ENCODE peak calls at places on chromosomes 7 and 10, in six cellular contexts. S is naive B cell, M is sciatic nerve, J is left lung, U is NCI-H1417, R is AG09309. T is an unnamed sample.

GRCh38 chr7:149171894-149172533 is 23.3 kb upstream of the ZNF282 start:
- DNase-seq in S (no peak), J (no peak), M (no peak), U (no peak), R (no peak), T (peak; percentile 32)

GRCh38 chr10:12394236-12395033 is 45.1 kb downstream of the CAMK1D start:
- DNase-seq in J (no peak), R (no peak), U (no peak), M (no peak), S (no peak), T (peak; percentile 3)

GRCh38 chr10:104139221-104139620 is 17.2 kb downstream of the SFR1 start:
- DNase-seq in U (no peak), R (no peak), M (no peak), J (no peak), S (no peak), T (peak; percentile 33)

GRCh38 chr10:28111712-28112111 is 112.8 kb upstream of the ODAD2 start:
- DNase-seq in M (no peak), R (no peak), J (no peak), U (no peak), S (no peak), T (peak; percentile 57)

GRCh38 chr7:24560772-24561171 is 12.5 kb upstream of the PALS2 start:
- DNase-seq in M (no peak), U (no peak), J (no peak), R (no peak), S (no peak), T (no peak)

GRCh38 chr7:82044497-82045080 is 274.7 kb upstream of the HGF start:
- DNase-seq in R (no peak), S (no peak), J (no peak), U (peak; percentile 58), M (no peak), T (peak; percentile 69)

GRCh38 chr10:132443605-132443997 is 46.6 kb downstream of the PWWP2B start:
- DNase-seq in R (no peak), J (no peak), S (peak; percentile 82), U (no peak), M (no peak), T (peak; percentile 40)

GRCh38 chr7:25852249-25852994 is 299.6 kb upstream of the NFE2L3 start:
- DNase-seq in R (no peak), S (no peak), M (peak; percentile 77), J (no peak), U (no peak), T (peak; percentile 69)

GRCh38 chr10:121535381-121535780 is 62.9 kb downstream of the FGFR2 start:
- DNase-seq in U (no peak), J (no peak), M (no peak), R (no peak), S (no peak), T (no peak)

GRCh38 chr10:5594271-5595036 is 69.7 kb downstream of the CALML3 start:
- DNase-seq in S (no peak), U (no peak), M (no peak), R (no peak), J (no peak), T (peak; percentile 74)

GRCh38 chr10:24553051-24553612 is 170.6 kb downstream of the ARHGAP21 start:
- DNase-seq in U (no peak), S (no peak), M (no peak), J (no peak), R (no peak), T (no peak)

GRCh38 chr7:151700621-151701185 is 176.2 kb downstream of the PRKAG2 start:
- DNase-seq in R (no peak), M (no peak), J (no peak), S (no peak), U (no peak), T (peak; percentile 81)

GRCh38 chr7:81627565-81628287 is 142.1 kb downstream of the HGF start:
- DNase-seq in M (no peak), U (no peak), R (no peak), S (no peak), J (no peak), T (peak; percentile 96)

GRCh38 chr10:29328988-29329387 is 40.1 kb downstream of the LYZL1 start:
- DNase-seq in R (peak; percentile 47), U (no peak), S (no peak), M (no peak), J (no peak), T (peak; percentile 74)

GRCh38 chr7:74405899-74406512 is 47.7 kb upstream of the GTF2IRD1 start:
- DNase-seq in R (no peak), U (no peak), J (no peak), M (no peak), S (no peak), T (no peak)

GRCh38 chr7:8260871-8261707 is 878 bp downstream of the ICA1 start:
- DNase-seq in U (peak; percentile 92), S (no peak), R (no peak), M (peak; percentile 67), J (peak; percentile 69), T (no peak)

GRCh38 chr10:72010234-72010992 is 46.2 kb downstream of the CHST3 start:
- DNase-seq in M (no peak), U (no peak), S (no peak), J (no peak), R (no peak), T (peak; percentile 29)

GRCh38 chr7:26155531-26156375 is 3.8 kb downstream of the NFE2L3 start:
- DNase-seq in R (peak; percentile 4), S (no peak), M (no peak), U (no peak), J (no peak), T (peak; percentile 54)

GRCh38 chr7:113444281-113444680 is 325.9 kb upstream of the SMIM30 start:
- DNase-seq in M (no peak), S (no peak), R (no peak), U (no peak), J (no peak), T (peak; percentile 63)

GRCh38 chr7:89797965-89798598 is 356.2 kb upstream of the STEAP1 start:
- DNase-seq in J (no peak), S (no peak), U (no peak), R (no peak), M (no peak), T (no peak)

GRCh38 chr7:135597181-135597925 is 39.6 kb downstream of the NUP205 start:
- DNase-seq in S (no peak), M (no peak), R (no peak), U (no peak), J (no peak), T (peak; percentile 48)

GRCh38 chr7:134741901-134742635 is 37.4 kb upstream of the CALD1 start:
- DNase-seq in S (no peak), M (no peak), R (peak; percentile 80), J (no peak), U (no peak), T (peak; percentile 83)

GRCh38 chr10:3548096-3548495 is 236.9 kb downstream of the KLF6 start:
- DNase-seq in M (no peak), U (no peak), S (no peak), J (no peak), R (no peak), T (no peak)

GRCh38 chr10:130623680-130624271 is 487.6 kb downstream of the GLRX3 start:
- DNase-seq in J (no peak), R (no peak), S (no peak), U (no peak), M (no peak), T (no peak)

GRCh38 chr7:105837765-105838241 is 38.6 kb downstream of the ATXN7L1 start:
- DNase-seq in M (no peak), J (peak; percentile 74), U (no peak), S (no peak), R (no peak), T (no peak)

GRCh38 chr10:69879628-69880257 is 78.0 kb downstream of the COL13A1 start:
- DNase-seq in S (no peak), M (no peak), J (no peak), U (no peak), R (no peak), T (no peak)

GRCh38 chr7:417625-417889 is 102.1 kb downstream of the PDGFA start:
- DNase-seq in M (no peak), S (no peak), U (no peak), R (no peak), J (peak; percentile 16), T (no peak)

GRCh38 chr10:19817251-19818046 is 1.2 kb downstream of the PLXDC2 start:
- DNase-seq in R (no peak), M (peak; percentile 64), J (peak; percentile 42), S (no peak), U (peak; percentile 38), T (no peak)

GRCh38 chr10:36468620-36469019 is 656.8 kb upstream of the ANKRD30A start:
- DNase-seq in J (no peak), M (no peak), U (no peak), R (no peak), S (no peak), T (no peak)

GRCh38 chr10:1809139-1809755 is 71.9 kb upstream of the ADARB2 start:
- DNase-seq in M (no peak), S (no peak), U (no peak), J (no peak), R (no peak), T (no peak)

T was measured in fibroblast of mammary gland.